ENCODE peak calls at places on chromosome 6, in six cellular contexts. H is AG09309, C is HFFc6, N is dorsolateral prefrontal cortex, I is Kasumi-1, M is GM13977. L is an unnamed sample.

GRCh38 chr6:54003316-54003715 is 107.9 kb upstream of the MLIP start:
- DNase-seq in C (no peak), H (no peak), I (no peak), N (no peak), M (no peak), L (no peak)

GRCh38 chr6:94511502-94512088 is 1065.7 kb upstream of the MANEA start:
- DNase-seq in C (no peak), I (no peak), H (no peak), N (no peak), M (no peak), L (no peak)

GRCh38 chr6:34249469-34250370 is 914 bp upstream of the SMIM29 start:
- DNase-seq in M (no peak), N (no peak), C (no peak), H (no peak), I (no peak), L (no peak)

GRCh38 chr6:89536230-89536629 is 102.3 kb downstream of the LYRM2 start:
- DNase-seq in M (no peak), I (no peak), C (no peak), H (no peak), N (no peak), L (no peak)

GRCh38 chr6:149899926-149900619 is 2.2 kb upstream of the RAET1E start:
- DNase-seq in N (no peak), M (no peak), I (no peak), C (no peak), H (no peak), L (no peak)

GRCh38 chr6:131950767-131951575 is at the start of gene CCN2:
- DNase-seq in I (no peak), M (peak), H (peak), N (peak), C (peak), L (peak)

GRCh38 chr6:169935348-169935718 is 183.9 kb downstream of the ERMARD start:
- DNase-seq in N (no peak), C (no peak), I (no peak), M (no peak), H (no peak), L (no peak)

GRCh38 chr6:85403331-85404015 is 46.4 kb upstream of the NT5E start:
- DNase-seq in I (peak), C (peak), N (no peak), M (no peak), H (peak), L (no peak)

GRCh38 chr6:14316911-14317535 is 199.5 kb downstream of the CD83 start:
- DNase-seq in N (no peak), M (peak), I (peak), C (no peak), H (no peak), L (peak)

GRCh38 chr6:122751291-122751690 is 28.2 kb upstream of the FABP7 start:
- DNase-seq in N (no peak), C (no peak), M (peak), I (no peak), H (no peak), L (peak)

GRCh38 chr6:69456086-69456485 is 340.7 kb downstream of the LMBRD1 start:
- DNase-seq in N (no peak), C (no peak), M (no peak), I (no peak), H (no peak), L (no peak)

GRCh38 chr6:125738276-125738675 is 11.2 kb upstream of the HEY2 start:
- DNase-seq in I (no peak), M (no peak), C (no peak), H (no peak), N (no peak), L (no peak)

GRCh38 chr6:32815115-32815514 is 1.7 kb downstream of the HLA-DOB start:
- DNase-seq in N (no peak), M (no peak), H (no peak), I (no peak), C (no peak), L (no peak)

GRCh38 chr6:55980627-55981211 is 105.3 kb upstream of the BMP5 start:
- DNase-seq in I (peak), H (peak), M (peak), C (peak), N (no peak), L (peak)

GRCh38 chr6:154602708-154603107 is 92.2 kb upstream of the CNKSR3 start:
- DNase-seq in N (no peak), I (no peak), C (no peak), H (no peak), M (no peak), L (no peak)

GRCh38 chr6:26141378-26141901 is 54.2 kb downstream of the HFE start:
- DNase-seq in M (no peak), H (no peak), C (no peak), N (peak), I (no peak), L (no peak)

L was measured in GM10248.